ENCODE peak calls at places on chromosomes 1 and 21, in eight cellular contexts. B is MM.1S, J is lung, C is PC-3, P is HCT116, D is fibroblast of lung, R is lower leg skin, S is tibial artery. K is an unnamed sample.

GRCh38 chr1:155256101-155256852 is 994 bp upstream of the ENTREP3 start:
- DNase-seq in B (no peak), C (no peak), R (no peak), S (no peak), D (no peak), P (no peak), J (no peak), K (no peak)

GRCh38 chr1:54122131-54122751 is 30.6 kb downstream of the CDCP2 start:
- DNase-seq in D (no peak), B (no peak), P (no peak), J (no peak), R (no peak), C (no peak), S (no peak), K (no peak)

GRCh38 chr21:21750124-21750825 is 752.1 kb downstream of the NCAM2 start:
- DNase-seq in J (no peak), D (no peak), S (no peak), R (no peak), B (no peak), P (no peak), C (no peak), K (no peak)

GRCh38 chr1:186102559-186103148 is 272.4 kb downstream of the TPR start:
- DNase-seq in R (no peak), D (peak), P (no peak), B (no peak), S (peak), J (no peak), C (peak), K (no peak)

GRCh38 chr1:53550201-53550741 is 91.1 kb downstream of the DMRTB1 start:
- DNase-seq in J (no peak), R (peak), D (peak), B (no peak), P (no peak), C (no peak), S (peak), K (no peak)

GRCh38 chr1:27491748-27492700 is 2.1 kb upstream of the WASF2 start:
- DNase-seq in R (peak), D (peak), J (no peak), B (peak), P (no peak), C (no peak), S (peak), K (peak)

GRCh38 chr1:27603320-27603961 is 503 bp downstream of the AHDC1 start:
- DNase-seq in S (peak), C (no peak), B (peak), P (no peak), R (peak), D (no peak), J (no peak), K (peak)

GRCh38 chr1:46171872-46172271 is 3.0 kb upstream of the TSPAN1 start:
- DNase-seq in J (peak), R (no peak), B (no peak), D (no peak), C (peak), P (no peak), S (no peak), K (no peak)

GRCh38 chr1:198556969-198557368 is 16.5 kb upstream of the ATP6V1G3 start:
- DNase-seq in P (no peak), S (peak), D (no peak), B (peak), C (no peak), J (peak), R (no peak), K (peak)

GRCh38 chr21:33019885-33020557 is 5.7 kb upstream of the OLIG2 start:
- DNase-seq in B (no peak), P (no peak), J (no peak), R (peak), D (no peak), C (no peak), S (no peak), K (peak)

GRCh38 chr1:218642033-218642954 is 297.2 kb downstream of the TGFB2 start:
- DNase-seq in C (no peak), J (no peak), R (no peak), P (no peak), S (no peak), D (peak), B (no peak), K (no peak)

GRCh38 chr1:23598424-23598823 is 39.1 kb upstream of the ID3 start:
- DNase-seq in C (no peak), D (no peak), P (no peak), B (no peak), J (no peak), R (no peak), S (no peak), K (no peak)

GRCh38 chr1:36257375-36257767 is 33.1 kb downstream of the THRAP3 start:
- DNase-seq in P (no peak), S (no peak), D (no peak), J (no peak), B (no peak), C (peak), R (peak), K (no peak)

GRCh38 chr1:110829955-110830553 is 42.9 kb upstream of the CD53 start:
- DNase-seq in J (no peak), C (peak), S (no peak), P (peak), B (peak), R (no peak), D (peak), K (peak)

GRCh38 chr1:32101233-32101681 is 6.6 kb upstream of the KPNA6 start:
- DNase-seq in P (no peak), D (peak), C (peak), J (no peak), B (no peak), R (no peak), S (no peak), K (no peak)

GRCh38 chr1:24914226-24915069 is 15.6 kb downstream of the RUNX3 start:
- DNase-seq in S (no peak), B (no peak), P (no peak), R (no peak), J (no peak), D (peak), C (peak), K (no peak)

GRCh38 chr21:15141236-15141970 is 76.6 kb upstream of the NRIP1 start:
- DNase-seq in S (no peak), B (no peak), J (peak), R (no peak), D (no peak), P (no peak), C (no peak), K (no peak)

GRCh38 chr1:17828991-17829390 is 73.9 kb downstream of the ACTL8 start:
- DNase-seq in R (peak), P (no peak), J (no peak), B (no peak), S (no peak), C (no peak), D (no peak), K (no peak)

GRCh38 chr1:9823943-9824701 is at the start of gene CLSTN1:
- DNase-seq in R (peak), P (peak), B (peak), C (peak), J (peak), S (peak), D (peak), K (peak)

GRCh38 chr1:211352985-211353515 is 26.4 kb downstream of the TRAF5 start:
- DNase-seq in C (peak), R (peak), P (peak), J (peak), D (no peak), B (peak), S (no peak), K (peak)

GRCh38 chr21:44079846-44080245 is 27.4 kb upstream of the PWP2 start:
- DNase-seq in S (no peak), P (no peak), R (no peak), B (no peak), J (no peak), D (no peak), C (no peak), K (no peak)

GRCh38 chr1:236345728-236346127 is 48.4 kb upstream of the EDARADD start:
- DNase-seq in B (no peak), R (no peak), J (no peak), D (no peak), P (no peak), C (peak), S (no peak), K (peak)
- TF ChIP-seq CTCF in B (no peak), R (no peak), J (no peak), D (no peak), P (peak), C (no peak), S (no peak), K (peak)

DNA sequence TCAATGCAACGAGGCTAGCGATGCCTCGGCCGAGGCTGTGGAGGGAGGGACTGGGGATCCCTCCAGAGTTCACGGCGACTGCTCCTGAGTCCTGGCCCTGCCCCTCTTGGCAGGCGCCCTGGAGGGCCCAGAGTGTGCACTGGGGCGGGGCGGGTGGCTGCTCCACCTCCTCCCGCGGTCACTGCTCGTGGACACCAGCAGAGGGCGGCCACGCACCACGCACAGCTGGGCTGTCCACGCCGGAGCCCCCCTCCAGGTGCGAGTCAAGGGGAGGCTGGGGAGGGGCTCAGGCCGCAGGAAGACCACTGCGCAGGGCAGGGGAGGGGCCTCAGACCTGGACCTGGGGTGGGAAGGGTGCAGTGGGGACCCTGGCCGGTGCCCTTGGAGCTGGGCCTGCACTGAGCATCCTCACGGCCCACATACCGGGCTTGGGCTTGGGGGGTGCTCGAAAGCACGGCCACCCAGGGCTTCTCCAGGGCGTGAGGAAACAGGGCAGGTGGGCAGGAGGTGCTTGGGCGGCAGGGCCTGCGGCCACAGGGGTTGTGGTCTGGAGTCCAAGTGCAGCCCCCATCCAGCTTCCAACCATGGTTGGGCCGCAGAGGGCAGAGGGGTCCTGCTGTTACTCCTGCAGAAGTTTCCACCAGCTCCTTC is 20.6 kb upstream of the TTC34 start:
- DNase-seq in J (no peak), P (no peak), B (no peak), S (no peak), C (peak), D (no peak), R (no peak), K (no peak)
- TF ChIP-seq CTCF in J (no peak), P (peak), B (peak), S (peak), C (peak), D (no peak), R (no peak), K (peak)

GRCh38 chr1:207342351-207342750 is 20.9 kb downstream of the CD55 start:
- DNase-seq in J (no peak), D (peak), P (no peak), B (no peak), C (no peak), R (no peak), S (no peak), K (no peak)
- TF ChIP-seq CTCF in J (no peak), D (no peak), P (no peak), B (no peak), C (no peak), R (no peak), S (no peak), K (no peak)

GRCh38 chr1:244863491-244864252 is 671 bp downstream of the HNRNPU start:
- DNase-seq in P (no peak), D (no peak), B (no peak), C (no peak), S (peak), J (peak), R (peak), K (no peak)

GRCh38 chr1:244862699-244863490 is 1.4 kb downstream of the HNRNPU start:
- DNase-seq in D (peak), S (peak), J (peak), R (peak), B (peak), C (peak), P (peak), K (peak)

GRCh38 chr1:244865820-244866219 is 1.5 kb upstream of the HNRNPU start:
- DNase-seq in P (no peak), C (no peak), R (no peak), S (no peak), J (no peak), D (no peak), B (no peak), K (no peak)

GRCh38 chr1:244865028-244865371 is 657 bp upstream of the HNRNPU start:
- DNase-seq in P (no peak), C (no peak), B (no peak), S (peak), D (no peak), J (peak), R (peak), K (no peak)

GRCh38 chr1:244864253-244865027 is at the start of gene HNRNPU:
- DNase-seq in C (peak), S (peak), D (peak), J (peak), P (peak), B (peak), R (peak), K (peak)
- TF ChIP-seq CTCF in C (no peak), S (peak), D (peak), J (no peak), P (peak), B (peak), R (no peak), K (no peak)

GRCh38 chr1:1956586-1957532 is 37.8 kb upstream of the TMEM52 start:
- DNase-seq in B (no peak), J (no peak), P (no peak), R (no peak), S (no peak), D (no peak), C (no peak), K (no peak)

GRCh38 chr1:1955651-1956094 is 36.6 kb upstream of the TMEM52 start:
- DNase-seq in J (no peak), S (no peak), P (no peak), D (no peak), C (no peak), R (no peak), B (no peak), K (no peak)

GRCh38 chr1:1956101-1956500 is 37.0 kb upstream of the TMEM52 start:
- DNase-seq in P (no peak), C (no peak), B (no peak), R (no peak), D (no peak), S (no peak), J (no peak), K (no peak)

GRCh38 chr1:1954015-1954414 is 34.9 kb upstream of the TMEM52 start:
- DNase-seq in S (no peak), D (no peak), J (no peak), B (no peak), C (no peak), P (no peak), R (no peak), K (no peak)

GRCh38 chr1:1954831-1955441 is 35.9 kb upstream of the TMEM52 start:
- DNase-seq in D (no peak), R (no peak), B (no peak), S (no peak), J (no peak), C (no peak), P (no peak), K (no peak)
- TF ChIP-seq CTCF in D (no peak), R (no peak), B (peak), S (no peak), J (no peak), C (peak), P (peak), K (peak)

GRCh38 chr1:19730232-19730631 is 65.6 kb downstream of the HTR6 start:
- DNase-seq in D (no peak), R (no peak), B (no peak), C (no peak), S (no peak), J (no peak), P (no peak), K (no peak)

GRCh38 chr1:19720973-19721372 is 56.3 kb downstream of the HTR6 start:
- DNase-seq in B (no peak), P (no peak), R (no peak), S (no peak), D (no peak), C (no peak), J (no peak), K (no peak)

GRCh38 chr1:19723874-19724273 is 59.2 kb downstream of the HTR6 start:
- DNase-seq in D (no peak), S (no peak), B (no peak), J (no peak), P (no peak), C (no peak), R (no peak), K (no peak)

GRCh38 chr1:19728413-19729145 is 63.9 kb downstream of the HTR6 start:
- DNase-seq in B (no peak), R (no peak), S (no peak), C (no peak), P (no peak), J (no peak), D (no peak), K (no peak)

GRCh38 chr1:19725606-19726005 is 60.9 kb downstream of the HTR6 start:
- DNase-seq in D (no peak), R (no peak), S (no peak), B (no peak), J (no peak), P (no peak), C (no peak), K (no peak)
- TF ChIP-seq CTCF in D (no peak), R (no peak), S (no peak), B (no peak), J (no peak), P (no peak), C (no peak), K (no peak)

DNA sequence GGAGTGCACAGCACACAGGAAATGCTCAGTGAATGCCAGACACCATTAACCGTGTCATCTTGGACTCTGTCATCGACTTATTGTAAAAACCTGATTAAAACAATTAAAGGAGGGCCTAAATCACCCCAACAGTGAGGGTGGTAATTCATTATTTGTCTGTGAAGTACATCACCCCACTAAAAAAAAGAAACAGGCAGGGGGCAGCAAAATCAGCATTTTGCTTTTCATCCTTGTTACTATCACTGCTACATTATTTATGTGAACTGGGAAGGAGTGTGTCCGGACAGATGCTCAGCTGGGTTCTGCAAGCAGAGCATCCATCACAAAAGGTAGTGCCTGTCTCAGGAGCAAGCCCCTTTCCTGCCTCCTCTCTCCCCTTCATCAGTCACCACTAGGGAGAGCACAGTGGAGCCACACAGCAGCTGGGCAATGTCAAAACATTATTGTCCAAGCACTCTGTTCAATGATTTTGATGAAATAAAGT is 98.5 kb downstream of the RERE start:
- DNase-seq in J (no peak), S (no peak), P (no peak), R (no peak), C (no peak), D (no peak), B (no peak), K (no peak)
- TF ChIP-seq CTCF in J (no peak), S (no peak), P (peak), R (no peak), C (peak), D (peak), B (peak), K (peak)

GRCh38 chr1:244027491-244027890 is 23.6 kb upstream of the ZBTB18 start:
- DNase-seq in S (no peak), R (no peak), B (no peak), D (no peak), P (no peak), J (peak), C (no peak), K (no peak)

GRCh38 chr1:244028701-244029100 is 22.4 kb upstream of the ZBTB18 start:
- DNase-seq in P (no peak), B (no peak), J (no peak), D (no peak), S (no peak), C (no peak), R (no peak), K (no peak)

GRCh38 chr1:244030481-244031040 is 20.5 kb upstream of the ZBTB18 start:
- DNase-seq in C (no peak), B (no peak), J (no peak), R (no peak), S (no peak), P (no peak), D (no peak), K (no peak)

GRCh38 chr1:244029137-244029536 is 21.9 kb upstream of the ZBTB18 start:
- DNase-seq in S (no peak), C (peak), B (no peak), R (no peak), D (no peak), J (no peak), P (no peak), K (no peak)
- TF ChIP-seq CTCF in S (no peak), C (peak), B (no peak), R (no peak), D (no peak), J (no peak), P (no peak), K (peak)

GRCh38 chr1:162357681-162358266 is 18.9 kb downstream of the SPATA46 start:
- DNase-seq in J (no peak), R (peak), S (no peak), C (peak), B (peak), D (peak), P (peak), K (no peak)
- TF ChIP-seq CTCF in J (no peak), R (no peak), S (no peak), C (peak), B (peak), D (peak), P (peak), K (peak)

K was measured in GM13977.